ENCODE peak calls at places on chromosomes 6 and 20, in five cellular contexts. Q is HCT116, I is SK-N-SH, X is GM12878, T is K562. W is an unnamed sample.

GRCh38 chr6:88251261-88251660 is 85.1 kb upstream of the CNR1 start:
- DNase-seq in X (no peak), T (no peak), Q (no peak), I (no peak), W (no peak)

GRCh38 chr6:14092861-14093789 is 24.4 kb upstream of the CD83 start:
- DNase-seq in T (no peak), I (no peak), X (no peak), Q (no peak), W (no peak)

GRCh38 chr20:51480507-51481270 is 61.8 kb downstream of the NFATC2 start:
- DNase-seq in I (no peak), Q (no peak), T (no peak), X (peak; percentile 84), W (no peak)

GRCh38 chr20:48898210-48898609 is 23.3 kb upstream of the ARFGEF2 start:
- DNase-seq in T (no peak), X (no peak), Q (no peak), I (no peak), W (no peak)

GRCh38 chr6:125370343-125370742 is 68.6 kb upstream of the HDDC2 start:
- DNase-seq in T (no peak), X (no peak), I (no peak), Q (no peak), W (no peak)

GRCh38 chr20:57197352-57198198 is 68.9 kb downstream of the BMP7 start:
- DNase-seq in Q (no peak), X (no peak), I (no peak), T (no peak), W (no peak)

GRCh38 chr6:21596379-21597242 is 3.1 kb downstream of the SOX4 start:
- DNase-seq in I (peak; percentile 68), X (no peak), Q (no peak), T (no peak), W (no peak)

GRCh38 chr20:46350986-46351267 is 42.6 kb upstream of the CDH22 start:
- DNase-seq in X (no peak), I (no peak), Q (no peak), T (no peak), W (no peak)

GRCh38 chr6:8953310-8953709 is 518.0 kb upstream of the SLC35B3 start:
- DNase-seq in T (no peak), Q (no peak), I (no peak), X (no peak), W (no peak)

GRCh38 chr6:24403501-24403824 is 727 bp downstream of the MRS2 start:
- DNase-seq in Q (no peak), X (no peak), T (no peak), I (no peak), W (no peak)

DNA sequence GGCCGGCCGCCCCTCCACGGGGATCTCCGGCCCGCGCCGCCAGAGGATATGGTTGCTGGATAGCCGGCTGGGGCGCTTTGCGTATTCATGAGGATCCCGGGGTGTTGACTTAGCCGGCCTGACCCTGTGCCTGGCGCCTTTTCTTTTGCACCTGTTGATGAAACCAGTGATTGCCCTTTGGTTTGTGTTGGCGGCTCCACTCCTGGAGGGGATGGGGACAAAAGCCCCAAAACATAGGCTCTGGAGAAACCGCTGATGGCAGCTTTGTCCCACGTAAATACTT is 575 bp downstream of the SYNJ2 start:
- DNase-seq in Q (no peak), T (no peak), I (no peak), X (no peak), W (peak; percentile 62)
- TF ChIP-seq ZBTB33 in Q (no peak), T (no peak), I (no peak), X (no peak), W (no peak)

GRCh38 chr6:148068391-148068790 is 274.2 kb upstream of the SASH1 start:
- DNase-seq in T (no peak), Q (no peak), X (no peak), I (no peak), W (no peak)
- TF ChIP-seq ZBTB33 in T (no peak), Q (no peak), X (no peak), I (no peak), W (no peak)

DNA sequence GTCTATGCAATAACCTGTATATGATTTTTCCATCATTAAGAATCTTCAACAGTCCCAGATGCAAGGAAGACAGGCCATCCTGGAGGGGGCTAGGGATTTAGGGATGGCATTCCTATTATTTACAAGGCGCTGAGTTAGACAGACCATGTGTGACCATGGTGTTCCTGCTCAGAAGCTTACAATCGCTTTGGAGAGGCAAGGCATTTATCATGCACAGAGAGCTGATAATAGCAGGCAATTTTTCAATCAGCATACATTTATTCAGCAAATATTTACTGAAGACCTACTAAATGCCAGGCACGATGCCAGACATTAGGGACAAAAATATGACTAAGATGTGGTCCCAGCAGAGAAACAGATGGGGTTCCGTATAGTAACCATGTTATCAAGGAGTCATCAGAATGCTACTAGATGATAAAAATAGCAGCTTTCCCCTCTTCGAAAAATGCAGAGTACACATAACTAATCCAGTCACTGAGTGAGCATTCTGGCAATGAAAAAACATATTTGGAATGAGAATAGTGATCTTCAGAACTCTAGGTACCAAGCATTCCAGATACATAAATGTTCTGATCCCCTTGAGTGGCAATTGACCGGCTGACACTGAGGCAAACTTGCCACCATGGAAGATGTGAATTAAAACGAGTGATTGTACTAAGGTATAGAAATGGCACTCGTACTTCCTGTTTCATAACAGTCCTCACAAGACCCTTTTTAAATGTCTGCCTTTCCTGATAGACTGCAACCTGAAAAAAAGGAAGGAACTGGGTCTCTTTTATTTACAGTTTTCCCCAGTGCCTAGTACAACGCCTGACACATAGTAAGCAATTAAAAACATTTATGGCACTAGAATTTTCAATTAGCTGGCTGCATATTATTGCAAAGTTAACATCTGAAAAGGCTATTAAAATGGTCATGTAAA is 135.7 kb downstream of the ATXN1 start:
- DNase-seq in X (no peak), I (no peak), Q (no peak), T (no peak), W (no peak)
- TF ChIP-seq ZBTB33 in X (no peak), I (no peak), Q (no peak), T (no peak), W (no peak)

DNA sequence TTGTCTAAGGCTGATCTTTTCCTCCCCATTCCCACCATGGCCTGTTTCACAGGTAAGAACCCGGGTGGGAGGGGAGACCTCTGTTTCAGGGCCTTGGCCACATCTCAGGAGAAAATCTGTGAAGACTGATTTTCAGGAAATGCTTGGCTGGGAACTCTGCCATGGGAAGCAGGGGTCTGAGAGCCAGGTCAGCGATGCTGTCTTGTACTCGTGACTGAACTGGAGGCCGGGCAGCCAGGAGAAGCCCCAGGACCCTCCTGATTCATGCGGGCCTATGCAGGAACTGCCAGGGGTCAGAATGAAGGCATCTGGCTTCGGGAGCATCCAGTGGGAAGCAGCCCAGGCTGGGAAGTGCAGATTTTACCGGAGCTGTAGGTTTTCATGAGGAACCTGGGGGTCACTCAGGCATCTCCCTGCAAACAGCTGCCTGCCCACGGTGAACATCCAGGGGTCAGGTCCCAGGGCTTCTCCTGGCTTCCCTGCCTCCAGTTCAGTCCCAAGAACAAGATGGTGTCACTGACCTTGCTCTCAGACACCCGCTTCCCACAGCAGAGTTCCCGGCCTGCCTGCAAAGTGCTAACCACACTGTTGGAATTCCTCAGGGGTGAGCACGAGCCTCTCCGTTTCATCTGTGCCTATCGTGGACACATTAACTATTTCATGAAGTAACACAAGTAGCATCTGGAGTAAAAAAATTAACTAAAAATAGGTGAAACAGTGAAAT is 90.2 kb upstream of the SULF2 start:
- DNase-seq in I (no peak), X (no peak), Q (no peak), T (no peak), W (no peak)
- TF ChIP-seq ZBTB33 in I (no peak), X (no peak), Q (no peak), T (no peak), W (no peak)

W was measured in HepG2.